ENCODE peak calls at places on chromosomes 5 and 9, in five cellular contexts. One of them, this sample, is unnamed.

GRCh38 chr5:98785244-98785643 is 11.8 kb downstream of the RGMB start:
- DNase-seq in T-helper 9 cell: no peak
- DNase-seq in kidney glomerular epithelial cell: no peak
- DNase-seq in activated naive CD4-positive, alpha-beta T cell treated with Interleukin-2 at 50 U/mL for 16 hours: no peak
- DNase-seq in stimulated activated CD4-positive, alpha-beta T cell treated with anti-CD3 and anti-CD28 coated beads, Interleukin-15, amount 100 ng/mL, for 24 hours: no peak
- DNase-seq in this sample: no peak

GRCh38 chr5:5422819-5423515 is 490 bp downstream of the ICE1 start:
- DNase-seq in T-helper 9 cell: no peak
- DNase-seq in kidney glomerular epithelial cell: no peak
- DNase-seq in activated naive CD4-positive, alpha-beta T cell treated with Interleukin-2 at 50 U/mL for 16 hours: no peak
- DNase-seq in stimulated activated CD4-positive, alpha-beta T cell treated with anti-CD3 and anti-CD28 coated beads, Interleukin-15, amount 100 ng/mL, for 24 hours: peak
- DNase-seq in this sample: no peak

GRCh38 chr9:129494113-129494789 is 126.7 kb downstream of the C9orf50 start:
- DNase-seq in T-helper 9 cell: no peak
- DNase-seq in kidney glomerular epithelial cell: no peak
- DNase-seq in activated naive CD4-positive, alpha-beta T cell treated with Interleukin-2 at 50 U/mL for 16 hours: no peak
- DNase-seq in stimulated activated CD4-positive, alpha-beta T cell treated with anti-CD3 and anti-CD28 coated beads, Interleukin-15, amount 100 ng/mL, for 24 hours: no peak
- DNase-seq in this sample: no peak

GRCh38 chr9:94108584-94108983 is 24.3 kb downstream of the PTPDC1 start:
- DNase-seq in T-helper 9 cell: no peak
- DNase-seq in kidney glomerular epithelial cell: no peak
- DNase-seq in activated naive CD4-positive, alpha-beta T cell treated with Interleukin-2 at 50 U/mL for 16 hours: no peak
- DNase-seq in stimulated activated CD4-positive, alpha-beta T cell treated with anti-CD3 and anti-CD28 coated beads, Interleukin-15, amount 100 ng/mL, for 24 hours: no peak
- DNase-seq in this sample: no peak

GRCh38 chr9:114053246-114054005 is 24.7 kb downstream of the AMBP start:
- DNase-seq in T-helper 9 cell: no peak
- DNase-seq in kidney glomerular epithelial cell: no peak
- DNase-seq in activated naive CD4-positive, alpha-beta T cell treated with Interleukin-2 at 50 U/mL for 16 hours: no peak
- DNase-seq in stimulated activated CD4-positive, alpha-beta T cell treated with anti-CD3 and anti-CD28 coated beads, Interleukin-15, amount 100 ng/mL, for 24 hours: no peak
- DNase-seq in this sample: no peak

GRCh38 chr9:129362287-129363098 is 184.4 kb upstream of the IER5L start:
- DNase-seq in T-helper 9 cell: no peak
- DNase-seq in kidney glomerular epithelial cell: peak
- DNase-seq in activated naive CD4-positive, alpha-beta T cell treated with Interleukin-2 at 50 U/mL for 16 hours: no peak
- DNase-seq in stimulated activated CD4-positive, alpha-beta T cell treated with anti-CD3 and anti-CD28 coated beads, Interleukin-15, amount 100 ng/mL, for 24 hours: no peak
- DNase-seq in this sample: no peak

GRCh38 chr5:137995077-137995746 is 37.7 kb downstream of the FAM13B start:
- DNase-seq in T-helper 9 cell: no peak
- DNase-seq in kidney glomerular epithelial cell: no peak
- DNase-seq in activated naive CD4-positive, alpha-beta T cell treated with Interleukin-2 at 50 U/mL for 16 hours: no peak
- DNase-seq in stimulated activated CD4-positive, alpha-beta T cell treated with anti-CD3 and anti-CD28 coated beads, Interleukin-15, amount 100 ng/mL, for 24 hours: no peak
- DNase-seq in this sample: no peak

GRCh38 chr5:92930057-92930456 is 651.0 kb downstream of the NR2F1-AS1 start:
- DNase-seq in T-helper 9 cell: no peak
- DNase-seq in kidney glomerular epithelial cell: no peak
- DNase-seq in activated naive CD4-positive, alpha-beta T cell treated with Interleukin-2 at 50 U/mL for 16 hours: no peak
- DNase-seq in stimulated activated CD4-positive, alpha-beta T cell treated with anti-CD3 and anti-CD28 coated beads, Interleukin-15, amount 100 ng/mL, for 24 hours: no peak
- DNase-seq in this sample: no peak

GRCh38 chr5:175816348-175816747 is 55.0 kb upstream of the CPLX2 start:
- DNase-seq in T-helper 9 cell: no peak
- DNase-seq in kidney glomerular epithelial cell: no peak
- DNase-seq in activated naive CD4-positive, alpha-beta T cell treated with Interleukin-2 at 50 U/mL for 16 hours: no peak
- DNase-seq in stimulated activated CD4-positive, alpha-beta T cell treated with anti-CD3 and anti-CD28 coated beads, Interleukin-15, amount 100 ng/mL, for 24 hours: no peak
- DNase-seq in this sample: no peak

GRCh38 chr9:125400725-125401124 is 139.1 kb downstream of the GAPVD1 start:
- DNase-seq in T-helper 9 cell: no peak
- DNase-seq in kidney glomerular epithelial cell: no peak
- DNase-seq in activated naive CD4-positive, alpha-beta T cell treated with Interleukin-2 at 50 U/mL for 16 hours: no peak
- DNase-seq in stimulated activated CD4-positive, alpha-beta T cell treated with anti-CD3 and anti-CD28 coated beads, Interleukin-15, amount 100 ng/mL, for 24 hours: no peak
- DNase-seq in this sample: no peak

GRCh38 chr5:75567710-75568109 is 43.5 kb upstream of the ANKDD1B start:
- DNase-seq in T-helper 9 cell: no peak
- DNase-seq in kidney glomerular epithelial cell: peak
- DNase-seq in activated naive CD4-positive, alpha-beta T cell treated with Interleukin-2 at 50 U/mL for 16 hours: no peak
- DNase-seq in stimulated activated CD4-positive, alpha-beta T cell treated with anti-CD3 and anti-CD28 coated beads, Interleukin-15, amount 100 ng/mL, for 24 hours: peak
- DNase-seq in this sample: no peak

GRCh38 chr9:95641591-95641990 is 124.8 kb upstream of the PTCH1 start:
- DNase-seq in T-helper 9 cell: no peak
- DNase-seq in kidney glomerular epithelial cell: no peak
- DNase-seq in activated naive CD4-positive, alpha-beta T cell treated with Interleukin-2 at 50 U/mL for 16 hours: no peak
- DNase-seq in stimulated activated CD4-positive, alpha-beta T cell treated with anti-CD3 and anti-CD28 coated beads, Interleukin-15, amount 100 ng/mL, for 24 hours: peak
- DNase-seq in this sample: no peak

GRCh38 chr5:133546500-133546899 is 65.8 kb downstream of the FSTL4 start:
- DNase-seq in T-helper 9 cell: no peak
- DNase-seq in kidney glomerular epithelial cell: no peak
- DNase-seq in activated naive CD4-positive, alpha-beta T cell treated with Interleukin-2 at 50 U/mL for 16 hours: no peak
- DNase-seq in stimulated activated CD4-positive, alpha-beta T cell treated with anti-CD3 and anti-CD28 coated beads, Interleukin-15, amount 100 ng/mL, for 24 hours: no peak
- DNase-seq in this sample: no peak

GRCh38 chr5:151264113-151264512 is 11.1 kb downstream of the GM2A start:
- DNase-seq in T-helper 9 cell: no peak
- DNase-seq in kidney glomerular epithelial cell: no peak
- DNase-seq in activated naive CD4-positive, alpha-beta T cell treated with Interleukin-2 at 50 U/mL for 16 hours: peak
- DNase-seq in stimulated activated CD4-positive, alpha-beta T cell treated with anti-CD3 and anti-CD28 coated beads, Interleukin-15, amount 100 ng/mL, for 24 hours: peak
- DNase-seq in this sample: no peak

GRCh38 chr5:16742938-16743337 is 126.1 kb upstream of the RETREG1 start:
- DNase-seq in T-helper 9 cell: no peak
- DNase-seq in kidney glomerular epithelial cell: no peak
- DNase-seq in activated naive CD4-positive, alpha-beta T cell treated with Interleukin-2 at 50 U/mL for 16 hours: no peak
- DNase-seq in stimulated activated CD4-positive, alpha-beta T cell treated with anti-CD3 and anti-CD28 coated beads, Interleukin-15, amount 100 ng/mL, for 24 hours: no peak
- DNase-seq in this sample: no peak

GRCh38 chr9:131043646-131044045 is 34.7 kb downstream of the LAMC3 start:
- DNase-seq in T-helper 9 cell: no peak
- DNase-seq in kidney glomerular epithelial cell: no peak
- DNase-seq in activated naive CD4-positive, alpha-beta T cell treated with Interleukin-2 at 50 U/mL for 16 hours: no peak
- DNase-seq in stimulated activated CD4-positive, alpha-beta T cell treated with anti-CD3 and anti-CD28 coated beads, Interleukin-15, amount 100 ng/mL, for 24 hours: no peak
- DNase-seq in this sample: no peak

GRCh38 chr5:178416919-178417318 is 173.3 kb downstream of the COL23A1 start:
- DNase-seq in T-helper 9 cell: no peak
- DNase-seq in kidney glomerular epithelial cell: peak
- DNase-seq in activated naive CD4-positive, alpha-beta T cell treated with Interleukin-2 at 50 U/mL for 16 hours: no peak
- DNase-seq in stimulated activated CD4-positive, alpha-beta T cell treated with anti-CD3 and anti-CD28 coated beads, Interleukin-15, amount 100 ng/mL, for 24 hours: no peak
- DNase-seq in this sample: no peak

GRCh38 chr9:89421595-89421994 is 76.3 kb downstream of the SEMA4D start:
- DNase-seq in T-helper 9 cell: no peak
- DNase-seq in kidney glomerular epithelial cell: no peak
- DNase-seq in activated naive CD4-positive, alpha-beta T cell treated with Interleukin-2 at 50 U/mL for 16 hours: peak
- DNase-seq in stimulated activated CD4-positive, alpha-beta T cell treated with anti-CD3 and anti-CD28 coated beads, Interleukin-15, amount 100 ng/mL, for 24 hours: peak
- DNase-seq in this sample: peak

GRCh38 chr5:99061711-99062110 is 132.9 kb upstream of the CHD1 start:
- DNase-seq in T-helper 9 cell: no peak
- DNase-seq in kidney glomerular epithelial cell: peak
- DNase-seq in activated naive CD4-positive, alpha-beta T cell treated with Interleukin-2 at 50 U/mL for 16 hours: no peak
- DNase-seq in stimulated activated CD4-positive, alpha-beta T cell treated with anti-CD3 and anti-CD28 coated beads, Interleukin-15, amount 100 ng/mL, for 24 hours: no peak
- DNase-seq in this sample: no peak

GRCh38 chr5:124960266-124960665 is 213.8 kb upstream of the ZNF608 start:
- DNase-seq in T-helper 9 cell: no peak
- DNase-seq in kidney glomerular epithelial cell: no peak
- DNase-seq in activated naive CD4-positive, alpha-beta T cell treated with Interleukin-2 at 50 U/mL for 16 hours: no peak
- DNase-seq in stimulated activated CD4-positive, alpha-beta T cell treated with anti-CD3 and anti-CD28 coated beads, Interleukin-15, amount 100 ng/mL, for 24 hours: no peak
- DNase-seq in this sample: no peak

GRCh38 chr5:128304121-128304520 is 220.6 kb downstream of the SLC12A2 start:
- DNase-seq in T-helper 9 cell: no peak
- DNase-seq in kidney glomerular epithelial cell: peak
- DNase-seq in activated naive CD4-positive, alpha-beta T cell treated with Interleukin-2 at 50 U/mL for 16 hours: no peak
- DNase-seq in stimulated activated CD4-positive, alpha-beta T cell treated with anti-CD3 and anti-CD28 coated beads, Interleukin-15, amount 100 ng/mL, for 24 hours: no peak
- DNase-seq in this sample: no peak

GRCh38 chr5:74392698-74393431 is 247.7 kb downstream of the ENC1 start:
- DNase-seq in T-helper 9 cell: no peak
- DNase-seq in kidney glomerular epithelial cell: peak
- DNase-seq in activated naive CD4-positive, alpha-beta T cell treated with Interleukin-2 at 50 U/mL for 16 hours: no peak
- DNase-seq in stimulated activated CD4-positive, alpha-beta T cell treated with anti-CD3 and anti-CD28 coated beads, Interleukin-15, amount 100 ng/mL, for 24 hours: no peak
- DNase-seq in this sample: no peak

GRCh38 chr5:81389015-81389414 is 4.9 kb downstream of the ACOT12 start:
- DNase-seq in T-helper 9 cell: no peak
- DNase-seq in kidney glomerular epithelial cell: no peak
- DNase-seq in activated naive CD4-positive, alpha-beta T cell treated with Interleukin-2 at 50 U/mL for 16 hours: no peak
- DNase-seq in stimulated activated CD4-positive, alpha-beta T cell treated with anti-CD3 and anti-CD28 coated beads, Interleukin-15, amount 100 ng/mL, for 24 hours: no peak
- DNase-seq in this sample: no peak

This sample was measured in T-helper 1 cell.